ENCODE peak calls at places on chromosomes 12 and 14, in seven cellular contexts. Y is A549, P is ELF-1, M is AG04449, Q is NCI-H2107, Z is Ammon's horn, K is Panc1. X is an unnamed sample.

GRCh38 chr12:110932048-110932447 is 11.7 kb upstream of the MYL2 start:
- DNase-seq in M (no peak), Z (no peak), K (no peak), Q (no peak), P (peak; percentile 31), Y (peak; percentile 23), X (no peak)

GRCh38 chr12:53231859-53232640 is at the start of gene RARG:
- DNase-seq in M (no peak), P (peak; percentile 57), Y (peak; percentile 76), Q (no peak), K (no peak), Z (peak; percentile 54), X (no peak)

GRCh38 chr12:58415716-58416115 is 474.3 kb downstream of the ATP23 start:
- DNase-seq in Z (peak; percentile 15), M (no peak), Q (no peak), K (no peak), Y (no peak), P (no peak), X (no peak)

GRCh38 chr12:57965766-57966165 is 24.4 kb downstream of the ATP23 start:
- DNase-seq in Q (no peak), Z (no peak), K (no peak), M (no peak), Y (peak; percentile 19), P (no peak), X (no peak)

GRCh38 chr12:110591508-110592051 is 8.5 kb upstream of the PPTC7 start:
- DNase-seq in Q (no peak), M (no peak), Z (no peak), P (no peak), Y (no peak), K (no peak), X (no peak)

GRCh38 chr14:79809849-79810612 is 401.3 kb downstream of the DIO2 start:
- DNase-seq in M (no peak), Z (peak; percentile 79), Y (peak; percentile 55), Q (peak; percentile 14), K (no peak), P (no peak), X (no peak)

GRCh38 chr14:65370890-65371289 is 41.6 kb upstream of the FUT8 start:
- DNase-seq in P (no peak), Y (no peak), Q (no peak), Z (no peak), K (no peak), M (no peak), X (no peak)

GRCh38 chr14:105839425-105840265 is 313.3 kb downstream of the TMEM121 start:
- DNase-seq in K (no peak), Z (no peak), Q (no peak), M (no peak), Y (no peak), P (no peak), X (no peak)

GRCh38 chr14:72614365-72614764 is 279.5 kb downstream of the DPF3 start:
- DNase-seq in P (no peak), Y (no peak), Z (no peak), M (no peak), K (no peak), Q (no peak), X (peak; percentile 26)

GRCh38 chr14:102819790-102820330 is 42.6 kb downstream of the TRAF3 start:
- DNase-seq in K (no peak), P (no peak), Y (no peak), M (no peak), Q (no peak), Z (peak; percentile 53), X (no peak)

GRCh38 chr14:104602315-104602932 is 2.1 kb downstream of the TMEM179 start:
- DNase-seq in Q (no peak), Z (no peak), Y (no peak), K (no peak), P (no peak), M (no peak), X (peak; percentile 47)

GRCh38 chr12:11943919-11944318 is 126.8 kb upstream of the BCL2L14 start:
- DNase-seq in K (no peak), P (no peak), Z (no peak), Q (no peak), Y (no peak), M (no peak), X (no peak)

GRCh38 chr12:105724651-105725050 is 394.2 kb downstream of the C12orf75 start:
- DNase-seq in Y (no peak), M (no peak), K (no peak), Q (no peak), P (no peak), Z (peak; percentile 83), X (no peak)

GRCh38 chr12:109888179-109889020 is 8.1 kb upstream of the GLTP start:
- DNase-seq in K (peak; percentile 88), P (no peak), M (peak; percentile 86), Q (no peak), Z (no peak), Y (peak; percentile 85), X (no peak)

GRCh38 chr14:37864861-37865718 is 269.7 kb downstream of the TTC6 start:
- DNase-seq in K (no peak), M (peak; percentile 12), Q (no peak), P (no peak), Y (peak; percentile 54), Z (peak; percentile 19), X (no peak)

GRCh38 chr14:95816539-95816938 is 60.1 kb upstream of the TUNAR start:
- DNase-seq in Q (no peak), P (no peak), M (no peak), Z (no peak), Y (no peak), K (no peak), X (no peak)

GRCh38 chr14:94345344-94346072 is 22.4 kb upstream of the SERPINA6 start:
- DNase-seq in Q (no peak), M (peak; percentile 70), Y (peak; percentile 81), P (no peak), Z (no peak), K (peak; percentile 41), X (no peak)

X was measured in suprapubic skin.